ENCODE peak calls at places on chromosome 1, in five cellular contexts. H is Peyer's patch, N is CD14-positive monocyte, G is GM06990, Z is colonic mucosa. O is an unnamed sample.

GRCh38 chr1:16926491-16927195 is 4.9 kb downstream of the CROCC start:
- DNase-seq in H (no peak), N (no peak), G (no peak), Z (no peak), O (no peak)

GRCh38 chr1:20425622-20426021 is 60.4 kb downstream of the CAMK2N1 start:
- DNase-seq in H (no peak), N (no peak), G (no peak), Z (no peak), O (no peak)

GRCh38 chr1:8011923-8012858 is 13.9 kb downstream of the ERRFI1 start:
- DNase-seq in H (no peak), N (no peak), G (no peak), Z (no peak), O (no peak)

GRCh38 chr1:181513786-181514297 is 30.5 kb downstream of the CACNA1E start:
- DNase-seq in H (no peak), N (no peak), G (no peak), Z (no peak), O (peak)

GRCh38 chr1:27726173-27726793 is 522 bp downstream of the FAM76A start:
- DNase-seq in H (no peak), N (peak), G (no peak), Z (peak), O (peak)

GRCh38 chr1:99086057-99086456 is 81.4 kb upstream of the PLPPR5 start:
- DNase-seq in H (no peak), N (no peak), G (no peak), Z (no peak), O (no peak)

GRCh38 chr1:147586412-147586811 is 45.1 kb downstream of the BCL9 start:
- DNase-seq in H (no peak), N (no peak), G (no peak), Z (no peak), O (no peak)

GRCh38 chr1:82464362-82464931 is 663.7 kb downstream of the ADGRL2 start:
- DNase-seq in H (no peak), N (no peak), G (no peak), Z (peak), O (no peak)

GRCh38 chr1:25756210-25756609 is 43.8 kb upstream of the SELENON start:
- DNase-seq in H (no peak), N (no peak), G (no peak), Z (no peak), O (no peak)

DNA sequence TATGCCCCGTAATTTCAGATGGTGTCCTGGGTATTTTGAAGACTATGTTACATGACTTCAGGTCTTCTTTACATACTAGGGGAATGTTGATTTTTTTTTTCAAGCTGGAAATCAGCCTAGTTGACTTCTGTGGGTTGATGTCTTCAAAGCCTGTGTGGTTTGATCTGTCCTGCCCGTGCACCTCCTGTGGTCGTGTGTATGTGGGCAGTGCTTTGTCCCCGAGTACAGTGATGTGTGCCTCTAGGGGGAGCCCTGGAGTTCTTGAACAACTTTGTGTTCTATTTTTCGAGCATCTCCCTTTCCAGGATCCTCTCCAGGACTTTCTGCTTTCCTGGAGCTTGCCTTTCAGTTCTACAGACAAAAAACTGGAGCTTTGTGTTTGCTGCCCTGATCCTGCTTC is 28.9 kb downstream of the OBSCN start:
- DNase-seq in H (no peak), N (no peak), G (no peak), Z (peak), O (peak)
- TF ChIP-seq CTCF in H (peak), N (no peak), G (peak), Z (peak), O (peak)

GRCh38 chr1:108320851-108321250 is 77.0 kb upstream of the NBPF4 start:
- DNase-seq in H (no peak), N (no peak), G (no peak), Z (no peak), O (no peak)
- TF ChIP-seq CTCF in H (no peak), N (no peak), G (no peak), Z (no peak), O (no peak)

GRCh38 chr1:180231506-180232420 is 1.7 kb downstream of the LHX4 start:
- DNase-seq in H (peak), N (no peak), G (peak), Z (peak), O (no peak)
- TF ChIP-seq CTCF in H (no peak), N (no peak), G (peak), Z (no peak), O (peak)

GRCh38 chr1:6624712-6625578 is at the start of gene THAP3:
- DNase-seq in H (peak), N (peak), G (peak), Z (peak), O (peak)
- TF ChIP-seq CTCF in H (peak), N (peak), G (peak), Z (no peak), O (no peak)

GRCh38 chr1:180188103-180188506 is 33.4 kb downstream of the QSOX1 start:
- DNase-seq in H (peak), N (no peak), G (no peak), Z (peak), O (no peak)
- TF ChIP-seq CTCF in H (peak), N (no peak), G (peak), Z (peak), O (peak)

DNA sequence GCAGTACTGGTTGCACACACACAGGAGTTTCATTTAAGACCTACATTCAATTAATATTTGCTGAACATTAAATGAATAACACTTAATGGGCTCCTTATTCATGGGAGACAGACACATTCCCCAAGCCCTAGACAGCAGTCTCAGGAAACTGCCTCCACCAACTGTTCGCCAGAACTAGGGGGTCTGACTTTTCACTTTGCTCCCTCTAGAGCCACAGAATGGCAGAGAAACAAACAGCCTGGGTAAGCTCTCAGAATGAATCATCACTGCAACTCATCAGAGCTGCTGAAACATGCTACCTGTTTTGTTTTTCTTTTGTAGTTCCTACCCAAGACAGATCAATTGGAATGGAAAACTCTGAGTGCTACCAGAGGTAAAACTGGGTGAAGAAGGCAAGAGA is 31.7 kb downstream of the ELK4 start:
- DNase-seq in H (no peak), N (no peak), G (no peak), Z (no peak), O (peak)
- TF ChIP-seq CTCF in H (no peak), N (no peak), G (peak), Z (no peak), O (no peak)

GRCh38 chr1:14599173-14599754 is 779 bp downstream of the KAZN start:
- DNase-seq in H (no peak), N (no peak), G (peak), Z (no peak), O (no peak)

GRCh38 chr1:14597343-14598006 is 1.0 kb upstream of the KAZN start:
- DNase-seq in H (no peak), N (no peak), G (no peak), Z (no peak), O (no peak)

GRCh38 chr1:14599787-14600186 is 1.3 kb downstream of the KAZN start:
- DNase-seq in H (no peak), N (no peak), G (peak), Z (no peak), O (no peak)

GRCh38 chr1:14598007-14598497 is 433 bp upstream of the KAZN start:
- DNase-seq in H (no peak), N (no peak), G (no peak), Z (no peak), O (no peak)

GRCh38 chr1:14598498-14599172 is at the start of gene KAZN:
- DNase-seq in H (no peak), N (no peak), G (peak), Z (peak), O (no peak)
- TF ChIP-seq CTCF in H (no peak), N (no peak), G (no peak), Z (no peak), O (peak)

O was measured in osteocyte.